ENCODE peak calls at places on chromosomes 16 and 17, in seven cellular contexts. I, H, Z, S, R, K and G are unnamed samples.

GRCh38 chr16:81243927-81244326 is 5.4 kb downstream of the BCO1 start:
- DNase-seq in I (no peak), H (no peak), Z (no peak), S (no peak), R (no peak), K (no peak), G (no peak)

GRCh38 chr16:2473999-2474876 is 689 bp upstream of the TBC1D24 start:
- DNase-seq in I (no peak), H (no peak), Z (no peak), S (no peak), R (peak; percentile 79), K (no peak), G (peak; percentile 78)

GRCh38 chr17:38815576-38816193 is 9.4 kb downstream of the CWC25 start:
- DNase-seq in I (no peak), H (no peak), Z (no peak), S (no peak), R (no peak), K (no peak), G (no peak)

GRCh38 chr16:48025359-48025758 is 130.4 kb downstream of the ABCC12 start:
- DNase-seq in I (no peak), H (no peak), Z (no peak), S (no peak), R (no peak), K (no peak), G (no peak)

GRCh38 chr16:68399456-68399855 is 48.9 kb downstream of the SMPD3 start:
- DNase-seq in I (no peak), H (no peak), Z (no peak), S (no peak), R (no peak), K (no peak), G (peak; percentile 8)

GRCh38 chr17:7834554-7834890 is 505 bp downstream of the KDM6B start:
- DNase-seq in I (no peak), H (no peak), Z (peak; percentile 64), S (no peak), R (peak; percentile 58), K (no peak), G (peak; percentile 28)

GRCh38 chr17:67531291-67531690 is 154.2 kb downstream of the PITPNC1 start:
- DNase-seq in I (no peak), H (no peak), Z (no peak), S (no peak), R (peak; percentile 50), K (no peak), G (no peak)

GRCh38 chr17:41687828-41688640 is 651 bp upstream of the EIF1 start:
- DNase-seq in I (no peak), H (no peak), Z (peak; percentile 74), S (no peak), R (peak; percentile 44), K (no peak), G (no peak)

GRCh38 chr17:29571883-29572681 is 3.6 kb downstream of the TP53I13 start:
- DNase-seq in I (no peak), H (no peak), Z (no peak), S (no peak), R (peak; percentile 68), K (no peak), G (no peak)

GRCh38 chr16:21523411-21524067 is 75.8 kb upstream of the METTL9 start:
- DNase-seq in I (no peak), H (no peak), Z (peak; percentile 80), S (no peak), R (no peak), K (no peak), G (no peak)

GRCh38 chr17:42422412-42422957 is 571 bp downstream of the CAVIN1 start:
- DNase-seq in I (no peak), H (no peak), Z (no peak), S (no peak), R (peak; percentile 64), K (no peak), G (peak; percentile 64)

GRCh38 chr17:36459601-36460000 is 26.9 kb upstream of the ZNHIT3 start:
- DNase-seq in I (no peak), H (no peak), Z (no peak), S (no peak), R (no peak), K (no peak), G (no peak)

GRCh38 chr16:68229431-68230175 is 6.3 kb downstream of the ESRP2 start:
- DNase-seq in I (no peak), H (no peak), Z (peak; percentile 64), S (no peak), R (peak; percentile 69), K (no peak), G (peak; percentile 61)

GRCh38 chr16:87056083-87056482 is 261.1 kb downstream of the C16orf95 start:
- DNase-seq in I (no peak), H (no peak), Z (no peak), S (no peak), R (no peak), K (no peak), G (no peak)

GRCh38 chr16:57405194-57405593 is 627 bp downstream of the CCL17 start:
- DNase-seq in I (no peak), H (no peak), Z (no peak), S (no peak), R (no peak), K (no peak), G (no peak)

GRCh38 chr16:85258166-85258565 is 145.9 kb upstream of the CIBAR2 start:
- DNase-seq in I (no peak), H (no peak), Z (no peak), S (no peak), R (no peak), K (no peak), G (no peak)

GRCh38 chr17:58084317-58084981 is 1.2 kb downstream of the DYNLL2 start:
- DNase-seq in I (no peak), H (peak; percentile 56), Z (peak; percentile 75), S (peak; percentile 19), R (peak; percentile 67), K (no peak), G (peak; percentile 57)

DNA sequence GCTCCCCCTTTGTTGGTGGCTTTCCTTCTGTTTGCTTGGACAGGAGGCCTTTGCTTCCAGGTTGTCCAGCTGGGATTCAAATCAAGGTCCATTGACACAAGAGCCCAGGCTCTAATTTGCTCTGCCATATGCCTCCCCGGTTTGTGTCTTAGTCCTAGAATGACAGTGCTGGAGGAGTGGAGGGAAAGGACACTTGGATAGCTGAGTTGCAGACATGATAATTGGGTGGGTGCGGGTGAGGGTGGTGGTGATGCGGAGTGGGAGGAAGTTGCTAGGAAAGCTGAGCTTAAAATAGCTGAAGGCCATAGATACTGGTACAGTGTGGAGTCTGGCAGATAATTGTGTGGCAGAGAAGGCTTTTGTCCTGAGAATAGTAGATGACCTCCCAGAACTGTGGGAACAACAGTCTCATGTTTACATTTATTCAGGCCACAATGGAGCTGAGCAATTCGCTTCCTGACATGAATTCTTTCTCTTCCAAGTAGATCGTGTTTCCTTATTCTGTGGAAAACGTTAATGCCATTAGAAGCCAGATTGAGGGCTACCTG is 23.8 kb downstream of the SEC14L1 start:
- DNase-seq in I (no peak), H (no peak), Z (peak; percentile 43), S (no peak), R (peak; percentile 50), K (no peak), G (peak; percentile 28)
- TF ChIP-seq SIN3A in I (no peak), H (no peak), Z (no peak), S (no peak), R (no peak), K (no peak), G (no peak)

GRCh38 chr16:71762186-71762585 is 37.7 kb upstream of the PHLPP2 start:
- DNase-seq in I (no peak), H (no peak), Z (no peak), S (no peak), R (no peak), K (no peak), G (no peak)
- H3K4me3 ChIP-seq in I (no peak overlapping the region), H (no peak overlapping the region), Z (no peak overlapping the region), S (no peak overlapping the region), R (no peak overlapping the region), K (no peak overlapping the region), G (no peak overlapping the region)

GRCh38 chr16:88634994-88635670 is 3.2 kb upstream of the IL17C start:
- DNase-seq in I (no peak), H (no peak), Z (no peak), S (no peak), R (no peak), K (no peak), G (no peak)

GRCh38 chr16:88635671-88636070 is 2.7 kb upstream of the IL17C start:
- DNase-seq in I (no peak), H (no peak), Z (no peak), S (no peak), R (no peak), K (no peak), G (no peak)

GRCh38 chr16:88632587-88632930 is 5.8 kb upstream of the IL17C start:
- DNase-seq in I (no peak), H (no peak), Z (no peak), S (no peak), R (no peak), K (no peak), G (no peak)

GRCh38 chr16:88633684-88634140 is 4.7 kb upstream of the IL17C start:
- DNase-seq in I (no peak), H (no peak), Z (peak; percentile 63), S (peak; percentile 55), R (peak; percentile 60), K (no peak), G (peak; percentile 61)

DNA sequence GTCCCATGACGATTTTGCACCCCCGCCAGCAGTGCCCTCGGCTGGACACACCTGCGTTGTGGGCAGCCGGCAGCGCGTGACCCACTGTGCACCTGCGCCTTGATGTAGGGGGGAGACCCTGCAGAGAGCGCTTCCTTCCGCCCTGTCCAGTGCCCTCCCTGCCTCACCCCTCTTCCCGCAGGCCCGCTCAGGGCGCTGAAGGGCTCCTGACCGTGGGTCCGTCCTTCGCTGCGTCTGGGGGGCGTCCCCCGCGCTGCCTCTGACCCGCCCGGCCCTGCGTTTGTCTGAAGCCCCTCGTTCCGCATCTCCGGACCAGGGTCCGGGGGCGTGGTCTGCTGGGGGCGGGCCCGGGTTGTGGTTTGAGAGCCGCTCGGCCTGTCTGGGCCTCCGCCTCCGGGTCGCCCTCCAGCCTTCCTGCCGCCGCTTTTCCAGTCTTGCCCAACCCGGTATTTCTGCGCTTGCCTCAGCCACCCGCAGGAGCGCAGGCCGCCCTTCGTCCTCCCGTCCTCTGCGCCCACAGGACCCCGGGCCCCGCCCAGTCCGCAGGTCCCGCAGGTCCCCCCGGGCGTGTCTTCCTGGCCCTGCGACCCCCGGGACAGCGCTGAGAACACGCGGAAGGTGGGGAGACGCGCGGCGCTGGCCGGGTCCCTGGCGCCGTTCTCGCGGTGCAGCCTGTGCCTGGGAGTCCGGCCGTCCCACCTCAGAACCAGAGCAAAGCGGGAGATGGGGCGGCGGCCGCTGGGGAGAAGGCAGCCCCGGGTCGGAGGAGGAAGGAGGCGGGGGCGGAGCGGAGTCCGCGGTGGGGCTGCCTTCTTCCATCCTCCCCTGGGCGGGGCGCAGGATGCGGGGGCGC is 4.0 kb upstream of the IL17C start:
- DNase-seq in I (no peak), H (no peak), Z (no peak), S (peak; percentile 45), R (no peak), K (no peak), G (peak; percentile 85)
- TF ChIP-seq SIN3A in I (no peak), H (no peak), Z (no peak), S (no peak), R (no peak), K (peak; percentile 63), G (no peak)

DNA sequence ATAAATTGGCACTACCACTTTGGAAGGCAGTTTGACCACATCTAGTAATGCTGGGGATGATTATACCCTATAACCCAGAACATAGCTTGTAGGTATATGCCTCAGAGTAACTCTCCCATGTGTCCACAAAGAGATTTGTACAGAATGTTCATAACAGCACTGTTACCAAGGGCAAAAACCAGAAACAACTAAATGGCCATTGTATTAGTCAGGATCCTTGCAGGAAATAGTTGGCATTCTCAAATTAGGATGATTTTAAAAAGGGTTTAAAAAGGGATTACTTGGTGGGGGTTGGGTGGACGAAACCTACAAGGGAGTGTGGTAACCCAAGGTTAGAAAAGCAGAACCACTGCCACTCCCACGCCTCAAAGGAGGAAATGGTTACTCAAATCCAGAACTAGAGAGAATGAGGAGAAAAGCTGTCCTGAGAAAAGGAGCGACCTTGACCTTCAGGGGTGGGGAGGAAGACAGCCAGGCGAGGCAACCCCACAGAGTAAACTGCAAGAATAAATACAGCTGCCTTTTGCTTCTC is 2.1 kb downstream of the CPPED1 start:
- DNase-seq in I (no peak), H (no peak), Z (peak; percentile 68), S (peak; percentile 73), R (no peak), K (no peak), G (peak; percentile 17)
- H3K4me3 ChIP-seq in I (no peak overlapping the region), H (no peak overlapping the region), Z (peak overlapping the region; percentile 87), S (peak overlapping the region; percentile 88), R (no peak overlapping the region), K (no peak overlapping the region), G (peak overlapping the region; percentile 66)